ENCODE peak calls at places on chromosomes 16 and 17, in ten cellular contexts. One of them, this sample, is unnamed.

GRCh38 chr17:8949061-8949622 is 16.4 kb downstream of the PIK3R5 start:
- DNase-seq in thoracic aorta: no peak
- DNase-seq in GM10248: peak; percentile 52
- DNase-seq in CD8-positive, alpha-beta T cell: no peak
- DNase-seq in left ventricle myocardium inferior: no peak
- DNase-seq in neural progenitor cell: no peak
- DNase-seq in cardiac fibroblast: no peak
- DNase-seq in HFFc6: no peak
- DNase-seq in adrenal gland: no peak
- DNase-seq in AG04450: no peak
- DNase-seq in this sample: peak; percentile 57

GRCh38 chr17:57672205-57672632 is 72.9 kb downstream of the CCDC182 start:
- DNase-seq in thoracic aorta: no peak
- DNase-seq in GM10248: no peak
- DNase-seq in CD8-positive, alpha-beta T cell: peak; percentile 15
- DNase-seq in left ventricle myocardium inferior: no peak
- DNase-seq in neural progenitor cell: no peak
- DNase-seq in cardiac fibroblast: no peak
- DNase-seq in HFFc6: peak; percentile 46
- DNase-seq in adrenal gland: no peak
- DNase-seq in AG04450: no peak
- DNase-seq in this sample: no peak

GRCh38 chr16:19697756-19698318 is 20.2 kb downstream of the KNOP1 start:
- DNase-seq in thoracic aorta: no peak
- DNase-seq in GM10248: no peak
- DNase-seq in CD8-positive, alpha-beta T cell: no peak
- DNase-seq in left ventricle myocardium inferior: no peak
- DNase-seq in neural progenitor cell: no peak
- DNase-seq in cardiac fibroblast: no peak
- DNase-seq in HFFc6: no peak
- DNase-seq in adrenal gland: peak; percentile 37
- DNase-seq in AG04450: no peak
- DNase-seq in this sample: no peak

GRCh38 chr17:19260958-19261357 is 23.8 kb downstream of the EPN2 start:
- DNase-seq in thoracic aorta: no peak
- DNase-seq in GM10248: no peak
- DNase-seq in CD8-positive, alpha-beta T cell: no peak
- DNase-seq in left ventricle myocardium inferior: no peak
- DNase-seq in neural progenitor cell: peak; percentile 17
- DNase-seq in cardiac fibroblast: no peak
- DNase-seq in HFFc6: no peak
- DNase-seq in adrenal gland: no peak
- DNase-seq in AG04450: no peak
- DNase-seq in this sample: no peak

GRCh38 chr17:44345497-44346026 is 460 bp downstream of the GRN start:
- DNase-seq in thoracic aorta: no peak
- DNase-seq in GM10248: no peak
- DNase-seq in CD8-positive, alpha-beta T cell: peak; percentile 42
- DNase-seq in left ventricle myocardium inferior: no peak
- DNase-seq in neural progenitor cell: peak; percentile 91
- DNase-seq in cardiac fibroblast: peak; percentile 58
- DNase-seq in HFFc6: peak; percentile 49
- DNase-seq in adrenal gland: peak; percentile 71
- DNase-seq in AG04450: no peak
- DNase-seq in this sample: peak; percentile 62

GRCh38 chr16:50474138-50474537 is 74.1 kb upstream of the NKD1 start:
- DNase-seq in thoracic aorta: no peak
- DNase-seq in GM10248: no peak
- DNase-seq in CD8-positive, alpha-beta T cell: no peak
- DNase-seq in left ventricle myocardium inferior: no peak
- DNase-seq in neural progenitor cell: no peak
- DNase-seq in cardiac fibroblast: no peak
- DNase-seq in HFFc6: no peak
- DNase-seq in adrenal gland: peak; percentile 67
- DNase-seq in AG04450: no peak
- DNase-seq in this sample: no peak

GRCh38 chr16:46947900-46948547 is 25.4 kb downstream of the DNAJA2 start:
- DNase-seq in thoracic aorta: no peak
- DNase-seq in GM10248: peak; percentile 64
- DNase-seq in CD8-positive, alpha-beta T cell: no peak
- DNase-seq in left ventricle myocardium inferior: no peak
- DNase-seq in neural progenitor cell: peak; percentile 56
- DNase-seq in cardiac fibroblast: peak; percentile 64
- DNase-seq in HFFc6: peak; percentile 22
- DNase-seq in adrenal gland: no peak
- DNase-seq in AG04450: no peak
- DNase-seq in this sample: peak; percentile 53

GRCh38 chr17:5840811-5841446 is 229.2 kb upstream of the WSCD1 start:
- DNase-seq in thoracic aorta: no peak
- DNase-seq in GM10248: no peak
- DNase-seq in CD8-positive, alpha-beta T cell: no peak
- DNase-seq in left ventricle myocardium inferior: no peak
- DNase-seq in neural progenitor cell: no peak
- DNase-seq in cardiac fibroblast: no peak
- DNase-seq in HFFc6: no peak
- DNase-seq in adrenal gland: no peak
- DNase-seq in AG04450: no peak
- DNase-seq in this sample: no peak

GRCh38 chr16:54936979-54937672 is 6.5 kb downstream of the IRX5 start:
- DNase-seq in thoracic aorta: no peak
- DNase-seq in GM10248: no peak
- DNase-seq in CD8-positive, alpha-beta T cell: no peak
- DNase-seq in left ventricle myocardium inferior: no peak
- DNase-seq in neural progenitor cell: peak; percentile 93
- DNase-seq in cardiac fibroblast: peak; percentile 62
- DNase-seq in HFFc6: peak; percentile 32
- DNase-seq in adrenal gland: no peak
- DNase-seq in AG04450: no peak
- DNase-seq in this sample: peak; percentile 52

GRCh38 chr16:54594646-54595381 is 308.2 kb upstream of the IRX3 start:
- DNase-seq in thoracic aorta: no peak
- DNase-seq in GM10248: no peak
- DNase-seq in CD8-positive, alpha-beta T cell: no peak
- DNase-seq in left ventricle myocardium inferior: no peak
- DNase-seq in neural progenitor cell: peak; percentile 55
- DNase-seq in cardiac fibroblast: no peak
- DNase-seq in HFFc6: no peak
- DNase-seq in adrenal gland: no peak
- DNase-seq in AG04450: no peak
- DNase-seq in this sample: no peak

DNA sequence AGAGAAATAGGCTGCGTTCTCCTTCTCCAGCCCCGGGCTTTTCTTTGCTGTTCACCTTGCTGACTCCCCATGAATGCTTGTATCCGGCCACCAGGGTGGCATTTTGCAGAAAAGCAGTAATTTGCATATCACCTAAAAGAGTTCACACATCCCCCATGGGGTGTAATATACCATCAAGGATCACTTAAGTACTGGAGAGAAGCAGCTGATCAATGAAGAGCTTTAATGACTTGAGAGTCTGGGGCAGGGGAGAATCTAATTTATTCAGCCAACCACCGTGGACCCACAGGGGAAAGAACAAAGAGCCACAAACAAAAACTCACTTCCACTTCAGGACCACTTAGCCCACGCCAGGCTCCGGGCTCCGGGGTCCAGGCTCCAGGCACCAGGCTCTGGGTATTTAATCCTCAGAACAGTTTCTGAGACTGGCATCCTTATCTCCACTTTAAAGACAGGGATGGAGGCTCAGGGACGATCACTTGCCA is 33.9 kb upstream of the SEC14L1 start:
- DNase-seq in thoracic aorta: no peak
- DNase-seq in GM10248: peak; percentile 37
- DNase-seq in CD8-positive, alpha-beta T cell: no peak
- DNase-seq in left ventricle myocardium inferior: no peak
- DNase-seq in neural progenitor cell: peak; percentile 22
- DNase-seq in cardiac fibroblast: no peak
- DNase-seq in HFFc6: no peak
- DNase-seq in adrenal gland: no peak
- DNase-seq in AG04450: no peak
- DNase-seq in this sample: peak; percentile 27
- TF ChIP-seq CTCF in thoracic aorta: no peak
- TF ChIP-seq CTCF in GM10248: no peak
- TF ChIP-seq CTCF in CD8-positive, alpha-beta T cell: peak; percentile 33
- TF ChIP-seq CTCF in left ventricle myocardium inferior: no peak
- TF ChIP-seq CTCF in neural progenitor cell: peak; percentile 2
- TF ChIP-seq CTCF in cardiac fibroblast: peak; percentile 1
- TF ChIP-seq CTCF in HFFc6: no peak
- TF ChIP-seq CTCF in adrenal gland: no peak
- TF ChIP-seq CTCF in AG04450: no peak
- TF ChIP-seq CTCF in this sample: no peak

GRCh38 chr16:51544850-51545467 is 393.9 kb upstream of the SALL1 start:
- DNase-seq in thoracic aorta: no peak
- DNase-seq in GM10248: no peak
- DNase-seq in CD8-positive, alpha-beta T cell: no peak
- DNase-seq in left ventricle myocardium inferior: no peak
- DNase-seq in neural progenitor cell: peak; percentile 81
- DNase-seq in cardiac fibroblast: no peak
- DNase-seq in HFFc6: no peak
- DNase-seq in adrenal gland: no peak
- DNase-seq in AG04450: no peak
- DNase-seq in this sample: no peak

GRCh38 chr16:51545951-51546350 is 394.9 kb upstream of the SALL1 start:
- DNase-seq in thoracic aorta: no peak
- DNase-seq in GM10248: no peak
- DNase-seq in CD8-positive, alpha-beta T cell: no peak
- DNase-seq in left ventricle myocardium inferior: no peak
- DNase-seq in neural progenitor cell: no peak
- DNase-seq in cardiac fibroblast: no peak
- DNase-seq in HFFc6: no peak
- DNase-seq in adrenal gland: no peak
- DNase-seq in AG04450: no peak
- DNase-seq in this sample: no peak

GRCh38 chr16:51540259-51540658 is 389.2 kb upstream of the SALL1 start:
- DNase-seq in thoracic aorta: no peak
- DNase-seq in GM10248: no peak
- DNase-seq in CD8-positive, alpha-beta T cell: no peak
- DNase-seq in left ventricle myocardium inferior: no peak
- DNase-seq in neural progenitor cell: no peak
- DNase-seq in cardiac fibroblast: peak; percentile 25
- DNase-seq in HFFc6: peak; percentile 48
- DNase-seq in adrenal gland: no peak
- DNase-seq in AG04450: no peak
- DNase-seq in this sample: no peak

GRCh38 chr16:51538707-51539604 is 387.9 kb upstream of the SALL1 start:
- DNase-seq in thoracic aorta: no peak
- DNase-seq in GM10248: no peak
- DNase-seq in CD8-positive, alpha-beta T cell: no peak
- DNase-seq in left ventricle myocardium inferior: no peak
- DNase-seq in neural progenitor cell: peak; percentile 36
- DNase-seq in cardiac fibroblast: peak; percentile 89
- DNase-seq in HFFc6: peak; percentile 89
- DNase-seq in adrenal gland: peak; percentile 9
- DNase-seq in AG04450: peak; percentile 67
- DNase-seq in this sample: no peak

GRCh38 chr16:51542856-51543510 is 391.9 kb upstream of the SALL1 start:
- DNase-seq in thoracic aorta: no peak
- DNase-seq in GM10248: no peak
- DNase-seq in CD8-positive, alpha-beta T cell: no peak
- DNase-seq in left ventricle myocardium inferior: no peak
- DNase-seq in neural progenitor cell: peak; percentile 68
- DNase-seq in cardiac fibroblast: no peak
- DNase-seq in HFFc6: no peak
- DNase-seq in adrenal gland: no peak
- DNase-seq in AG04450: no peak
- DNase-seq in this sample: no peak
- TF ChIP-seq CTCF in thoracic aorta: no peak
- TF ChIP-seq CTCF in GM10248: no peak
- TF ChIP-seq CTCF in CD8-positive, alpha-beta T cell: no peak
- TF ChIP-seq CTCF in left ventricle myocardium inferior: no peak
- TF ChIP-seq CTCF in neural progenitor cell: no peak
- TF ChIP-seq CTCF in cardiac fibroblast: no peak
- TF ChIP-seq CTCF in HFFc6: no peak
- TF ChIP-seq CTCF in adrenal gland: no peak
- TF ChIP-seq CTCF in AG04450: no peak
- TF ChIP-seq CTCF in this sample: no peak

DNA sequence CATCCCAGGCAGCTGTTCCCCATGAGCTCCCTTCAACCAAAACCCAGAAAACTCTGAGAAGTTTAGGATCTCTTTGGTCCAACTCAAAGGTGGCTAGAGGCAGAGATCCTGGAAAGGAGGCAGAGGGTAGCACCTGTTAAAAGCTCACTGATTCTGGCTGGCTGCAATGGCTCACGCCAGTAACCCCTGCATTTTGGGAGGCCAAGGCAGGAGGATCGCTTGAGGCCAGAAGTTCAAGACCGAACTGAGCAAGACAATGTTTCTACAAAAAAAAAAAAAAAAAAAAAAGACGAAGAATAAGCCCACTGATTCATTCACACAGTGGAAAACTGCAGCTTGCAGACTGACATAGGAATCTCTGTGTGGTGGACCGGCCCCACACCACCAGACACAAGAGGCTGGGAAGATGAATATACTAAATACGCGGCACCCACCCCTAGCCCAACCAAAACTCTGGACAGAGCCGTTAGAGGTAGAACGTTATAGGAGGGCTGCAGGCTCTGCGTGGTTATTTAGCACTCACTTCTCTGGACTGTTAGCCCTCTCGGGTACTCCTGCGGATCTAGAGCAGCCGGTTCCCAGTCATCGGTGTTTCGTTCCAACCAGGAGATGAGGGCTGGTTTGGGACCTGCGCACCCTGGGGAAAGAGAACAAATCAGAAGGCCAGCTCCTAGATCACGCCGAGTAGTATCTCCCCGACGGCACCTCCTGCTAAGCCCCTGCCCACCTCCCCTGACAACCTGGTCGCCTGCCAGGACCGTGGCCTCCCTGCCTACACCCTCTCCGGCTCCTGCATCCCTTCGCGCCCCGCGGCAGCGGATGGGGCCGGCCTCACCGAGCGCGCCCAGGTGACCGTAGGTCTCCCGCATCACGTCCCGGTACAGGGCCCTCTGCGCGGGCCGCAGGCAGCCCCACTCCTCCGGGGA is 924 bp downstream of the ZNF689 start:
- DNase-seq in thoracic aorta: no peak
- DNase-seq in GM10248: peak; percentile 56
- DNase-seq in CD8-positive, alpha-beta T cell: peak; percentile 20
- DNase-seq in left ventricle myocardium inferior: peak; percentile 49
- DNase-seq in neural progenitor cell: peak; percentile 31
- DNase-seq in cardiac fibroblast: peak; percentile 42
- DNase-seq in HFFc6: no peak
- DNase-seq in adrenal gland: peak; percentile 69
- DNase-seq in AG04450: no peak
- DNase-seq in this sample: peak; percentile 76
- TF ChIP-seq CTCF in thoracic aorta: no peak
- TF ChIP-seq CTCF in GM10248: no peak
- TF ChIP-seq CTCF in CD8-positive, alpha-beta T cell: no peak
- TF ChIP-seq CTCF in left ventricle myocardium inferior: no peak
- TF ChIP-seq CTCF in neural progenitor cell: no peak
- TF ChIP-seq CTCF in cardiac fibroblast: no peak
- TF ChIP-seq CTCF in HFFc6: no peak
- TF ChIP-seq CTCF in adrenal gland: no peak
- TF ChIP-seq CTCF in AG04450: no peak
- TF ChIP-seq CTCF in this sample: no peak

DNA sequence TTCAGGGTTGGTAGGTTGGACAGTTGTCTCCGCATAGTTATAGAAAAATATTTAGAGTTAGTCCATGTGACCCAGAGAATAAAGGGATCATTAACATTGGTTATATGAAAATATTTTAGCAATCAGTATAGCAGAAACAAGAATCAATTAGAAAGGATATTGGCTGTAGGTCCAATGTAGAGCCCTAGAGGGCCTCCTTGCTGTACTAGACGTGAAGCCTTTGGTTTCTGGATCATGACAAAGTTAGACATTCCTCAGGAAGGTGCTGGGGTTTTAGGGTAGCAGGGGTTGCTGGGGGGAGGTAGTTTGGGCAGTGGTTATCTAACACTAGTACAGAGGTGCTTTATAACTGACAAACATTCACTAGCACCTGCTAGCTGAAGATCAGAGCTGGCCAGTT is 31.6 kb upstream of the ANKFN1 start:
- DNase-seq in thoracic aorta: no peak
- DNase-seq in GM10248: no peak
- DNase-seq in CD8-positive, alpha-beta T cell: no peak
- DNase-seq in left ventricle myocardium inferior: no peak
- DNase-seq in neural progenitor cell: peak; percentile 52
- DNase-seq in cardiac fibroblast: no peak
- DNase-seq in HFFc6: no peak
- DNase-seq in adrenal gland: no peak
- DNase-seq in AG04450: no peak
- DNase-seq in this sample: no peak
- TF ChIP-seq CTCF in thoracic aorta: no peak
- TF ChIP-seq CTCF in GM10248: no peak
- TF ChIP-seq CTCF in CD8-positive, alpha-beta T cell: no peak
- TF ChIP-seq CTCF in left ventricle myocardium inferior: no peak
- TF ChIP-seq CTCF in neural progenitor cell: peak; percentile 53
- TF ChIP-seq CTCF in cardiac fibroblast: no peak
- TF ChIP-seq CTCF in HFFc6: peak; percentile 64
- TF ChIP-seq CTCF in adrenal gland: no peak
- TF ChIP-seq CTCF in AG04450: peak; percentile 36
- TF ChIP-seq CTCF in this sample: no peak

This sample was measured in GM20000.